ENCODE peak calls at places on chromosomes 5 and 9, in ten cellular contexts. L, Z, H, B, T, K, P, U, M and S are unnamed samples. For H3K4me1, the result is how much of the 10 kb centered on the place peaks cover.

GRCh38 chr5:126794157-126794828 is 17.4 kb downstream of the LMNB1 start:
- DNase-seq in L (no peak), Z (no peak), H (no peak), B (no peak), T (no peak), K (no peak), P (no peak), U (no peak), M (no peak), S (no peak)

GRCh38 chr9:130028493-130029222 is 14.3 kb downstream of the FNBP1 start:
- DNase-seq in L (no peak), Z (peak), H (no peak), B (no peak), T (no peak), K (no peak), P (peak), U (no peak), M (no peak), S (no peak)

GRCh38 chr5:138632900-138633489 is 57.8 kb upstream of the HSPA9 start:
- DNase-seq in L (peak), Z (peak), H (peak), B (no peak), T (peak), K (peak), P (peak), U (no peak), M (no peak), S (peak)

GRCh38 chr5:11319851-11320580 is 559.0 kb upstream of the DAP start:
- DNase-seq in L (peak), Z (no peak), H (no peak), B (no peak), T (no peak), K (peak), P (peak), U (no peak), M (no peak), S (no peak)

GRCh38 chr5:127813633-127814171 is 110.5 kb downstream of the CCDC192 start:
- DNase-seq in L (peak), Z (peak), H (peak), B (no peak), T (no peak), K (peak), P (peak), U (no peak), M (no peak), S (no peak)

GRCh38 chr9:71850996-71851395 is 60.0 kb downstream of the ABHD17B start:
- DNase-seq in L (no peak), Z (no peak), H (no peak), B (no peak), T (no peak), K (no peak), P (no peak), U (no peak), M (no peak), S (no peak)

GRCh38 chr9:95171001-95171400 is 146.5 kb downstream of the FANCC start:
- DNase-seq in L (peak), Z (peak), H (peak), B (no peak), T (no peak), K (no peak), P (peak), U (no peak), M (no peak), S (no peak)

GRCh38 chr5:74017786-74018211 is 391.8 kb downstream of the ARHGEF28 start:
- DNase-seq in L (peak), Z (no peak), H (peak), B (peak), T (no peak), K (peak), P (peak), U (no peak), M (no peak), S (no peak)

GRCh38 chr9:111870774-111871542 is 25.7 kb upstream of the UGCG start:
- DNase-seq in L (peak), Z (no peak), H (no peak), B (no peak), T (no peak), K (no peak), P (no peak), U (no peak), M (no peak), S (no peak)

GRCh38 chr5:56327810-56328209 is 94.7 kb upstream of the ANKRD55 start:
- DNase-seq in L (no peak), Z (peak), H (no peak), B (no peak), T (no peak), K (no peak), P (no peak), U (peak), M (no peak), S (no peak)

GRCh38 chr5:86999951-87000350 is 267.7 kb upstream of the RASA1 start:
- DNase-seq in L (peak), Z (no peak), H (no peak), B (no peak), T (no peak), K (no peak), P (peak), U (no peak), M (no peak), S (no peak)

GRCh38 chr9:85536076-85536475 is 205.7 kb downstream of the AGTPBP1 start:
- DNase-seq in L (peak), Z (peak), H (peak), B (peak), T (no peak), K (peak), P (peak), U (no peak), M (no peak), S (no peak)

GRCh38 chr9:80707120-80707519 is 982.2 kb downstream of the TLE1 start:
- DNase-seq in L (peak), Z (no peak), H (peak), B (no peak), T (no peak), K (peak), P (peak), U (no peak), M (no peak), S (no peak)

GRCh38 chr5:88276378-88276777 is 7.7 kb upstream of the TMEM161B start:
- DNase-seq in L (no peak), Z (no peak), H (no peak), B (no peak), T (no peak), K (no peak), P (no peak), U (no peak), M (no peak), S (no peak)

GRCh38 chr9:16813838-16814237 is 56.6 kb downstream of the BNC2 start:
- DNase-seq in L (no peak), Z (no peak), H (no peak), B (no peak), T (no peak), K (no peak), P (no peak), U (no peak), M (no peak), S (no peak)

GRCh38 chr5:156716981-156717380 is 133.1 kb upstream of the PPP1R2B start:
- DNase-seq in L (no peak), Z (no peak), H (no peak), B (no peak), T (no peak), K (no peak), P (no peak), U (no peak), M (no peak), S (no peak)

GRCh38 chr5:113202904-113203716 is 226.5 kb downstream of the DCP2 start:
- DNase-seq in L (peak), Z (peak), H (peak), B (peak), T (peak), K (no peak), P (no peak), U (no peak), M (peak), S (peak)

GRCh38 chr5:147740864-147741263 is 41.7 kb downstream of the JAKMIP2 start:
- DNase-seq in L (no peak), Z (no peak), H (no peak), B (no peak), T (no peak), K (no peak), P (no peak), U (no peak), M (no peak), S (no peak)

GRCh38 chr5:135383803-135384495 is 15.1 kb downstream of the MACROH2A1 start:
- DNase-seq in L (no peak), Z (no peak), H (no peak), B (no peak), T (no peak), K (no peak), P (no peak), U (no peak), M (no peak), S (no peak)
- H3K4me1 ChIP-seq in L (under half), Z (under half), H (half or more), B (under half), T (under half), K (half or more), P (under half), U (under half), M (half or more), S (half or more)

GRCh38 chr5:150389759-150390256 is 22.9 kb downstream of the CD74 start:
- DNase-seq in L (no peak), Z (no peak), H (no peak), B (no peak), T (no peak), K (no peak), P (no peak), U (no peak), M (no peak), S (no peak)

GRCh38 chr5:150384701-150385100 is 27.2 kb downstream of the TCOF1 start:
- DNase-seq in L (no peak), Z (no peak), H (no peak), B (no peak), T (no peak), K (no peak), P (no peak), U (no peak), M (no peak), S (no peak)

GRCh38 chr5:150391064-150391834 is 21.5 kb downstream of the CD74 start:
- DNase-seq in L (no peak), Z (no peak), H (no peak), B (no peak), T (no peak), K (no peak), P (no peak), U (no peak), M (peak), S (no peak)

DNA sequence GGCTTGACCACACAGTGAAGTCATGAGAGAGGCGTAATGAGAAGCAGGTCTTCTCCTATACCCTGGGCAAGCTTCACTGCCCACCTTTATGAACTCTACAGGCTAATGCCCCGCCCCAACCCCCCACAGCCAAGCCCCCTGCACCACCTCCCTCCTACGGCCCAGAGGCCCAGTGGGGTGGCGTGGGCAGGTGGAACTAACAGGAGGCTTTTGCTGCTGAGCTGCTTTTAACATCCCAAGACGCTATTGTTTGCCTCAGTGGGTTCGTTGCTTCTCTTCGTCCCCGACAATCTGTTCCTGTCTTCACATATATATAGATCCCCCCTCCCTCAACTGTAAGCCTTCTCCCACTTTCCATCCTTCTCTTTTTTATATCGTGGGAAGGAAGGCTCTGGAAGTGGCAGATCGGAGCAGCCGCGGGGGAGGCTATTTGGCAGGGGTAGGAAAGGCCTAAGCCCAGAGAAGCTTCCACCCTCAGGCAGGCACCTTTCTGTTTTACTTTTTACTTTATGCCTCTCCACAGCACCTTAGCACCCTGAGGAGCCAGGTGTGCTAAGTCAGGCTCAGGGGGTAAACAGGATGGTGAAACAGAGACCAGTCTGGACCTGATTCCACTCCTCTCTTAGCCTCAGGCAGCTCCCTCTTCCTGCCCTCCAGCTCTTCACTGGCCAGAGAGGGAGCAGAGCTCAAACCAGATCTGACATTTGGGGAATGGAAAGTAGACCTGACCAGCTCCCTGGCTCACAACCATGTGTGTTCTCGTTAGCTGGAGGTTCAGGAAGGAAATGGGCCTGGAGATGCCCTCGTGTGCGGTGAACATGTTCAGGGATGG is 26.5 kb downstream of the CD74 start:
- DNase-seq in L (no peak), Z (no peak), H (no peak), B (no peak), T (no peak), K (peak), P (no peak), U (no peak), M (no peak), S (no peak)
- H3K4me3 ChIP-seq in L (no peak), Z (no peak), H (no peak), B (no peak), T (no peak), K (no peak), P (no peak), U (no peak), M (no peak), S (no peak)

GRCh38 chr5:22710660-22711059 is 142.5 kb downstream of the CDH12 start:
- DNase-seq in L (no peak), Z (no peak), H (no peak), B (no peak), T (no peak), K (no peak), P (no peak), U (no peak), M (no peak), S (no peak)

GRCh38 chr5:22709743-22710142 is 143.4 kb downstream of the CDH12 start:
- DNase-seq in L (no peak), Z (no peak), H (no peak), B (no peak), T (no peak), K (peak), P (no peak), U (no peak), M (no peak), S (no peak)

DNA sequence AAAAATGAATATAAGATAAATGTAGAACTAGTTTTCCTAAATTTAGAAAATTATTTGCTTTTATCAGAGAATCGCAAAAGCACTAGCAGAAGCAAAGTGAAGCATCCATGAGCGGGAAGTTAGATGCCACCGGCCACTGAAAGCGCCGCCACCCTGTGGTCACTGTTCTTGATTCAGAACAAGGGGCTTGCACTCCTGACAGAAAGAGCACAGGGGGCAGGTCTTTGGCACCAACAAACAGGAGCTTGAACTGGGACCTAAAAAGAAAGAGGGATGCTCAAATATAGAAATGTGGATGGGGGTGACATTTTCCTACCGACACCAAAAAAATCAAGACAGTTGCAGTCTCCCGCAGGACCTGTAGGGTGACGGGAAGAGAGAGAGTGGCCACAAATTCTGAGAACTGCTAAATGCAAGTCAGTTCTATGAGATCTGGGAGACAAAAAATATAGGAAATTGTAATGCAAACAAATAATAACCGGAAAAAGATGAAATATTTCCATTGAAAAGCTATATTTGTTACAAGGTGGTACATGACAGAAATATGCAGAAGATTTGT is 144.3 kb downstream of the CDH12 start:
- DNase-seq in L (no peak), Z (no peak), H (no peak), B (no peak), T (no peak), K (no peak), P (no peak), U (no peak), M (peak), S (no peak)
- TF ChIP-seq CTCF in L (no peak), Z (no peak), H (no peak), B (no peak), T (no peak), K (no peak), P (peak), U (no peak), M (no peak), S (no peak)

GRCh38 chr5:171748720-171749119 is 36.9 kb upstream of the SMIM23 start:
- DNase-seq in L (no peak), Z (no peak), H (no peak), B (no peak), T (no peak), K (no peak), P (no peak), U (no peak), M (no peak), S (no peak)

GRCh38 chr5:171749365-171749764 is 36.3 kb upstream of the SMIM23 start:
- DNase-seq in L (no peak), Z (no peak), H (no peak), B (no peak), T (no peak), K (no peak), P (no peak), U (no peak), M (no peak), S (no peak)

GRCh38 chr5:171747061-171747859 is 38.4 kb upstream of the SMIM23 start:
- DNase-seq in L (no peak), Z (no peak), H (no peak), B (no peak), T (no peak), K (peak), P (no peak), U (no peak), M (no peak), S (no peak)

GRCh38 chr5:171745602-171746001 is 40.0 kb upstream of the SMIM23 start:
- DNase-seq in L (no peak), Z (no peak), H (no peak), B (no peak), T (no peak), K (no peak), P (no peak), U (no peak), M (no peak), S (no peak)

DNA sequence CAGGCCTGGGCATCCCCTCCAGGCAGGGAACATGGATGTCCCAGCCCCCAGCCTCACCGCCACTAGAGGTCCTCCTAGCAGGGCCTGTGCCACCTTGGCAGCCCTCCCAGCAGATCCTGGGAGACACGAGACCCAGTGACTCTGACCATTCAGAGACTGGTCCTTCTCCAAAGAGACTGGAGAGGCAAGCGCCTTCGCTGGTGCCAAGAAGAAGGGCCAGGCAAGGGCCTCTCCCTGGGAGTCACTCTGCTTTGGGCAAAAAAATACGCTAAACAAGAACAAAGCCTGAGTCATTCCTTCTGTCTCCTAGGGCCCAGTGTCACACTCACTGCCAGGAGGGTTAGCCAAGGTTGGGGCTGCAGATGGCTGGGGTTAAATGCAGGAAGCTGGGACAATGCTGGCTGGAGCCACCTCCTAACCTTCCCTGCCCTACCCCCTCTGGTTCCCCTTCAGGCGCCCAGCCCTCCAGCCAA is 35.3 kb upstream of the SMIM23 start:
- DNase-seq in L (peak), Z (peak), H (peak), B (no peak), T (peak), K (no peak), P (peak), U (no peak), M (no peak), S (peak)
- H3K4me1 ChIP-seq in L (under half), Z (under half), H (under half), B (under half), T (under half), K (under half), P (under half), U (under half), M (under half), S (under half)